ENCODE peak calls at places on chromosomes 7 and 10, in four cellular contexts. G is GM12878, J is HepG2, D is K562. I is an unnamed sample.

GRCh38 chr10:480928-481551 is 208.4 kb downstream of the DIP2C start:
- DNase-seq in G (no peak), J (no peak), D (no peak), I (no peak)

GRCh38 chr7:31146026-31146425 is 93.9 kb downstream of the ADCYAP1R1 start:
- DNase-seq in J (no peak), G (no peak), D (no peak), I (no peak)

GRCh38 chr10:45001382-45002148 is 842 bp downstream of the ZNF22 start:
- DNase-seq in D (peak), J (no peak), G (peak), I (peak)

GRCh38 chr10:7153750-7154149 is 257.1 kb downstream of the SFMBT2 start:
- DNase-seq in D (no peak), J (no peak), G (no peak), I (no peak)

GRCh38 chr10:42961776-42962119 is 115.1 kb upstream of the RET start:
- DNase-seq in G (no peak), J (no peak), D (no peak), I (no peak)

GRCh38 chr7:108145401-108145800 is 15.2 kb upstream of the LAMB4 start:
- DNase-seq in D (no peak), G (no peak), J (no peak), I (no peak)

GRCh38 chr10:234708-235406 is 99.6 kb downstream of the ZMYND11 start:
- DNase-seq in D (no peak), G (no peak), J (no peak), I (no peak)

GRCh38 chr10:88114368-88114767 is 250.9 kb downstream of the PTEN start:
- DNase-seq in G (no peak), J (peak), D (peak), I (peak)

GRCh38 chr10:12511651-12512050 is 162.3 kb downstream of the CAMK1D start:
- DNase-seq in J (no peak), D (no peak), G (no peak), I (no peak)
- TF ChIP-seq SMC3 in J (no peak), D (no peak), G (no peak), I (no peak)

DNA sequence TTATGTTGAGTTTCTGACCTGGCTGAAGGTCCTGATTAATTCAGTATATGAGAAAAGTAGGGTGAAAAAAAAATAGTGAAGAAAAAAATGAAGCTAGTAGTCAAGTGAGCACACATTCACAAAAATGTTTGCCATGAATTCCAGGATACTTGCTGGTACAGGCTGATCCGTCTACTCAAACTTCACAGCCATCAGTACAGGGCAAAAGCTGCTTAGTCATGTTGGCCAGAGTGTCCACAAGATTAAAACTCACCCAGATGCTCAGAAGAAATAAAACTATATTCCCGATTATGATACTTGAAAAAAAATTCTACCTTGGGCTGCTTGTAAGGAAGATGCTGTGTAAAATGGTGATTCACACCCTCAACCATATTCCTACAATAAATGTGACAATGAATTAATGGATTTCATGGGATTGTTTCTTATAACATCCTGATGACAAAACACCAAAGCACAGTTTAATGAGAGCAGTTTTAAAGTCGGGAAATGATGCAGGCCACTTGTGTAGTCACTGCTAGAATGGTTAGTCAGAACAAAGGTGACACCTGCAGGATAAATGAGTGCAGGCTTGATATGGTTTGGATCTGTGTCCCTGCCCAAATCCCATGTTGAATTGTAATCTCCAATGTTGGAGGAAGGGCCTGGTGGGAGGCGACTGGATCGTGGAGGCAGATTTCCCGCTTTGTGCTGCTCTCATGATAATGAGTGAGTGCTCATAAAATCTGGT is 49.2 kb upstream of the ANKRD1 start:
- DNase-seq in J (peak), D (no peak), G (no peak), I (peak)
- TF ChIP-seq KDM1A in J (no peak), D (no peak), G (no peak), I (no peak)

GRCh38 chr10:83957168-83957750 is 182.1 kb upstream of the GHITM start:
- DNase-seq in D (no peak), J (no peak), G (no peak), I (no peak)
- TF ChIP-seq SMC3 in D (no peak), J (no peak), G (no peak), I (no peak)

GRCh38 chr10:119630300-119630699 is 20.9 kb upstream of the BAG3 start:
- DNase-seq in D (no peak), J (no peak), G (no peak), I (no peak)
- TF ChIP-seq KDM1A in D (no peak), J (no peak), G (no peak), I (no peak)

GRCh38 chr7:99674995-99675742 is 4.6 kb downstream of the CYP3A5 start:
- DNase-seq in J (no peak), D (no peak), G (no peak), I (no peak)

GRCh38 chr7:99677013-99677412 is 2.8 kb downstream of the CYP3A5 start:
- DNase-seq in G (no peak), J (no peak), D (no peak), I (no peak)

GRCh38 chr7:99679032-99679399 is 780 bp downstream of the CYP3A5 start:
- DNase-seq in D (peak), G (no peak), J (peak), I (peak)

GRCh38 chr7:99677646-99678045 is 2.1 kb downstream of the CYP3A5 start:
- DNase-seq in G (no peak), J (peak), D (no peak), I (no peak)

GRCh38 chr7:99679400-99680191 is at the start of gene CYP3A5:
- DNase-seq in D (peak), J (no peak), G (no peak), I (peak)
- TF ChIP-seq SMC3 in D (peak), J (no peak), G (no peak), I (no peak)

GRCh38 chr10:75062900-75063299 is 48.6 kb upstream of the SAMD8 start:
- DNase-seq in G (no peak), D (no peak), J (no peak), I (no peak)

GRCh38 chr10:75061709-75062108 is 49.7 kb upstream of the SAMD8 start:
- DNase-seq in G (no peak), D (no peak), J (no peak), I (no peak)

GRCh38 chr10:75057680-75058079 is 53.8 kb upstream of the SAMD8 start:
- DNase-seq in G (no peak), J (no peak), D (no peak), I (no peak)

GRCh38 chr10:75062191-75062849 is 49.1 kb upstream of the SAMD8 start:
- DNase-seq in G (no peak), J (no peak), D (no peak), I (no peak)

GRCh38 chr10:75058142-75058541 is 53.3 kb upstream of the SAMD8 start:
- DNase-seq in J (no peak), G (no peak), D (no peak), I (no peak)
- TF ChIP-seq KDM1A in J (no peak), G (no peak), D (no peak), I (no peak)

DNA sequence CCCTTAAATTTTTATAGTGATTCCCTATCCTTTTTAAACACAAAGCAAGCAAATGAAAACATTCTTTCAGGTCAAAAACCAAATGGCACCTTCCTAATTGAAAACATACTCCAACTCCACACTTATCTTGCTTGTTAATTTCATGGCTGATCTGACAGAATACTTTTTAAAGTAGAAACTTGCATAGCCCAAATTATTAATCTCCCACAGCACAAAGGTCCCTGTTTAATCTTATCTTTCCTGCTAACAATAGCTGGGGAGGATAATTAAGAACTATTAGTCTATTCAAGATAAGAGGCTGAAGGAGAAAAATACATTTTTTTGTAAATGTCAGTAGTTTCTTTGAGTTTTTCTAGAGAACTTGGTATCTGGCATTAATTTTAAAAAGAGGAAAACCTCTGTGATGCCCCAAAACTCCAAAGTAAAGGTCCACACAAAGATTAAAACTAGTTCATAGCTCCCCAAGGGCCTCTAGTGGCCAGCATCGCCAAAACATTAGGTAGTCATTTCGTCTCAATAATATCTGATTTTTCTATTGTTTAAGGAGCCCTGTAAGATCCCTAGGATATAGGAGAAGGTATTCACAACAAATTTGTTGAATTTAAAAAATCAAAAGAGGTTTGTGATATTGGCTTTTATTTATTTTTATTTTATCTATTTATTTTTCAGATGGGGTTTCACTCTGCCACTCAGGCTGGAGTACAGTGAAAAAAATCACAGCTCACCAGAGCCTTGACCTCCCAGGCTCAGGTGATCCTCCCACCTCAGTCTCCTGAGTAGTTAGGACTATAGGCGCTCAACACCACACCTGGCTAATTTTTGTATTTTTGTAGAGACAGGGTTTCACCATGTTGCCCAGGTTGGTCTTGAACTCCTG is 14.7 kb downstream of the CDNF start:
- DNase-seq in J (peak), D (peak), G (no peak), I (peak)
- TF ChIP-seq SMC3 in J (peak), D (peak), G (peak), I (peak)

DNA sequence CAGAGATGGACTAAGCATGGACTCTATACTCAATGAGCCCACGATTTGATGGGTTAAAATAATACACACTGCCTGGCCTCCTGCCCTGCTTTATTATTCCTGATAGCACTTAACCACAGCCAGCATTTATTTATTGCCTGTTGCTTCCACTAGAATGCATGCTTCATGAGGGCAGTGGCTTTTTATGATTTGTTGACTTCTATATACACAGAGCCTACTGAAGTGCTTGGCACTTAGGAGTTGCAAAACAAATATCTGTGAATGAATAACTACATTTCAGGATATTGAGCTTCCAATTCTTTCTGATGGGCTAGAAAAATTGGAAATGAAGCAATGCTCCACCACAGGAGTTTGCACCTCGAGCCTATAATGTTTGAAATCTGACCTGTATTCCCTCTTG is 513.6 kb upstream of the ZMIZ1 start:
- DNase-seq in G (no peak), D (no peak), J (peak), I (no peak)
- TF ChIP-seq KDM1A in G (no peak), D (no peak), J (no peak), I (no peak)

GRCh38 chr10:79981673-79982485 is 33.0 kb upstream of the SFTPD start:
- DNase-seq in D (no peak), G (no peak), J (peak), I (peak)
- TF ChIP-seq SMC3 in D (no peak), G (no peak), J (no peak), I (no peak)

GRCh38 chr10:22711373-22711772 is 3.0 kb downstream of the PIP4K2A start:
- DNase-seq in G (no peak), D (no peak), J (no peak), I (no peak)
- TF ChIP-seq KDM1A in G (no peak), D (peak), J (no peak), I (no peak)

I was measured in A549.